ENCODE peak calls at places on chromosome 18, in seven cellular contexts. L is left ventricle myocardium inferior, N is sigmoid colon, V is body of pancreas, W is tibial artery, F is upper lobe of right lung, I is adipocyte. K is an unnamed sample. For H3K4me1, the result is how much of the 10 kb centered on the place peaks cover.

GRCh38 chr18:13625355-13625754 is 101.0 kb downstream of the FAM210A start:
- DNase-seq in L (no peak), N (no peak), V (no peak), W (no peak), F (no peak), I (no peak), K (peak)

GRCh38 chr18:31610841-31611240 is 19.2 kb downstream of the TTR start:
- DNase-seq in L (no peak), N (no peak), V (peak), W (no peak), F (no peak), I (no peak), K (no peak)

GRCh38 chr18:79070486-79070885 is 1.3 kb downstream of the ATP9B start:
- DNase-seq in L (no peak), N (no peak), V (no peak), W (no peak), F (no peak), I (no peak), K (no peak)

GRCh38 chr18:78506031-78506461 is 473.6 kb upstream of the SALL3 start:
- DNase-seq in L (no peak), N (peak), V (no peak), W (no peak), F (no peak), I (no peak), K (no peak)

GRCh38 chr18:59517446-59518171 is 158.5 kb upstream of the LMAN1 start:
- DNase-seq in L (no peak), N (no peak), V (no peak), W (no peak), F (no peak), I (peak), K (no peak)

GRCh38 chr18:79797518-79798345 is at the start of gene KCNG2:
- DNase-seq in L (no peak), N (peak), V (no peak), W (no peak), F (peak), I (peak), K (no peak)

GRCh38 chr18:36153203-36153602 is 23.5 kb downstream of the ELP2 start:
- DNase-seq in L (no peak), N (no peak), V (peak), W (no peak), F (no peak), I (peak), K (no peak)

GRCh38 chr18:64886995-64887394 is 738.1 kb upstream of the LINC00305 start:
- DNase-seq in L (no peak), N (no peak), V (no peak), W (no peak), F (no peak), I (no peak), K (no peak)

GRCh38 chr18:41982942-41983660 is 28.1 kb downstream of the PIK3C3 start:
- DNase-seq in L (no peak), N (no peak), V (no peak), W (no peak), F (no peak), I (no peak), K (no peak)

GRCh38 chr18:51132256-51132935 is 65.1 kb downstream of the MEX3C start:
- DNase-seq in L (no peak), N (no peak), V (no peak), W (no peak), F (no peak), I (no peak), K (no peak)

GRCh38 chr18:12391487-12392136 is 14.6 kb upstream of the AFG3L2 start:
- DNase-seq in L (no peak), N (peak), V (peak), W (peak), F (peak), I (peak), K (no peak)

GRCh38 chr18:45517181-45517741 is 98.0 kb upstream of the SLC14A2 start:
- DNase-seq in L (peak), N (peak), V (peak), W (peak), F (no peak), I (peak), K (no peak)

GRCh38 chr18:46422552-46423055 is 234.4 kb downstream of the LOXHD1 start:
- DNase-seq in L (no peak), N (no peak), V (no peak), W (no peak), F (no peak), I (no peak), K (peak)

GRCh38 chr18:2967820-2968219 is 45.1 kb downstream of the LPIN2 start:
- DNase-seq in L (no peak), N (no peak), V (no peak), W (no peak), F (no peak), I (no peak), K (no peak)

GRCh38 chr18:3248670-3249359 is 1.2 kb downstream of the MYL12A start:
- DNase-seq in L (no peak), N (no peak), V (peak), W (no peak), F (no peak), I (peak), K (no peak)

GRCh38 chr18:64164883-64165282 is 16.0 kb upstream of the LINC00305 start:
- DNase-seq in L (no peak), N (no peak), V (no peak), W (no peak), F (no peak), I (no peak), K (no peak)

GRCh38 chr18:32257073-32257780 is 67.4 kb downstream of the MEP1B start:
- DNase-seq in L (no peak), N (no peak), V (no peak), W (no peak), F (no peak), I (no peak), K (no peak)

GRCh38 chr18:62183578-62184195 is 3.2 kb downstream of the PIGN start:
- DNase-seq in L (no peak), N (no peak), V (peak), W (no peak), F (no peak), I (peak), K (no peak)

GRCh38 chr18:58970943-58971799 is 106.5 kb downstream of the ZNF532 start:
- DNase-seq in L (no peak), N (no peak), V (no peak), W (no peak), F (no peak), I (no peak), K (no peak)

GRCh38 chr18:55477537-55478300 is 110.3 kb downstream of the TCF4 start:
- DNase-seq in L (no peak), N (no peak), V (peak), W (no peak), F (no peak), I (no peak), K (no peak)

GRCh38 chr18:7020995-7021777 is 96.4 kb downstream of the LAMA1 start:
- DNase-seq in L (no peak), N (no peak), V (no peak), W (no peak), F (no peak), I (peak), K (no peak)

GRCh38 chr18:50111398-50111797 is 83.5 kb downstream of the MYO5B start:
- DNase-seq in L (no peak), N (no peak), V (no peak), W (no peak), F (no peak), I (no peak), K (no peak)

GRCh38 chr18:31138709-31139108 is 23.9 kb downstream of the DSC1 start:
- DNase-seq in L (no peak), N (no peak), V (no peak), W (no peak), F (no peak), I (no peak), K (no peak)

GRCh38 chr18:65990944-65991708 is 240.3 kb downstream of the CDH7 start:
- DNase-seq in L (no peak), N (no peak), V (no peak), W (no peak), F (no peak), I (no peak), K (no peak)

GRCh38 chr18:55003695-55004094 is 44.4 kb upstream of the CCDC68 start:
- DNase-seq in L (no peak), N (no peak), V (no peak), W (no peak), F (no peak), I (peak), K (no peak)

GRCh38 chr18:72830109-72830508 is 37.7 kb downstream of the NETO1 start:
- DNase-seq in L (peak), N (no peak), V (no peak), W (no peak), F (no peak), I (peak), K (no peak)

GRCh38 chr18:13245481-13246000 is 27.0 kb downstream of the LDLRAD4 start:
- DNase-seq in L (no peak), N (no peak), V (no peak), W (no peak), F (peak), I (no peak), K (no peak)

GRCh38 chr18:5122270-5122669 is 74.8 kb downstream of the AKAIN1 start:
- DNase-seq in L (no peak), N (no peak), V (no peak), W (no peak), F (no peak), I (no peak), K (no peak)

GRCh38 chr18:13913205-13913604 is 2.1 kb downstream of the MC2R start:
- DNase-seq in L (no peak), N (no peak), V (no peak), W (no peak), F (no peak), I (no peak), K (peak)

GRCh38 chr18:70414315-70414714 is 125.5 kb downstream of the SOCS6 start:
- DNase-seq in L (no peak), N (no peak), V (no peak), W (no peak), F (no peak), I (no peak), K (no peak)

GRCh38 chr18:63741769-63742168 is 33.4 kb upstream of the SERPINB7 start:
- DNase-seq in L (no peak), N (no peak), V (no peak), W (no peak), F (no peak), I (peak), K (no peak)

GRCh38 chr18:23191952-23192662 is 56.8 kb downstream of the CABLES1 start:
- DNase-seq in L (peak), N (peak), V (peak), W (no peak), F (no peak), I (peak), K (no peak)

GRCh38 chr18:25832008-25832604 is 258.3 kb downstream of the SS18 start:
- DNase-seq in L (peak), N (no peak), V (peak), W (no peak), F (peak), I (peak), K (no peak)

GRCh38 chr18:73283788-73284187 is 416.0 kb upstream of the NETO1 start:
- DNase-seq in L (no peak), N (no peak), V (no peak), W (no peak), F (no peak), I (no peak), K (no peak)

GRCh38 chr18:13500227-13500865 is 226.0 kb downstream of the FAM210A start:
- DNase-seq in L (peak), N (no peak), V (no peak), W (peak), F (no peak), I (peak), K (no peak)

GRCh38 chr18:57353940-57354461 is 1.6 kb downstream of the ST8SIA3 start:
- DNase-seq in L (peak), N (no peak), V (peak), W (no peak), F (no peak), I (peak), K (no peak)

GRCh38 chr18:68041327-68041726 is 524.8 kb upstream of the DSEL start:
- DNase-seq in L (no peak), N (no peak), V (no peak), W (no peak), F (no peak), I (no peak), K (no peak)

GRCh38 chr18:35005963-35006577 is 35.1 kb upstream of the MAPRE2 start:
- DNase-seq in L (no peak), N (no peak), V (peak), W (no peak), F (no peak), I (peak), K (no peak)

GRCh38 chr18:47149457-47150028 is 757 bp downstream of the HDHD2 start:
- DNase-seq in L (no peak), N (no peak), V (no peak), W (no peak), F (no peak), I (no peak), K (no peak)

DNA sequence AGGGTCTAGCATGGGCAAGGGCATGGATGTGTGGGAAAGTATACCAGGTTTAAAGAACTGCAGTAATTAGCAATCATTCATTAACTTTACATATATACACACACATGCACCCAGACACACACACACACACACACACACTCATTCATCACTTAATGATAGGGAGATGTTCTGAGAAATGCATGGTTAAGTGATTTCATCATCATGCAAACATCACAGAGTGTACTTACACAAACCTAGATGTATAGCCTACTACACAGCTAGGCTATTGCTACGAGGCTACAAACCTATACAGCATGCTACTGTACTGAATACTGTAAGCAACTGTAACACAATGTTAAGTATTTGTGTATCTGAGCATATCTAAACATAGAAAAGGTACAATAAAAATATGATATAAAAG is 83.6 kb downstream of the COLEC12 start:
- DNase-seq in L (no peak), N (no peak), V (no peak), W (no peak), F (no peak), I (no peak), K (no peak)
- H3K4me1 ChIP-seq in L (under half), N (under half), V (under half), W (under half), F (under half), I (under half), K (under half)

DNA sequence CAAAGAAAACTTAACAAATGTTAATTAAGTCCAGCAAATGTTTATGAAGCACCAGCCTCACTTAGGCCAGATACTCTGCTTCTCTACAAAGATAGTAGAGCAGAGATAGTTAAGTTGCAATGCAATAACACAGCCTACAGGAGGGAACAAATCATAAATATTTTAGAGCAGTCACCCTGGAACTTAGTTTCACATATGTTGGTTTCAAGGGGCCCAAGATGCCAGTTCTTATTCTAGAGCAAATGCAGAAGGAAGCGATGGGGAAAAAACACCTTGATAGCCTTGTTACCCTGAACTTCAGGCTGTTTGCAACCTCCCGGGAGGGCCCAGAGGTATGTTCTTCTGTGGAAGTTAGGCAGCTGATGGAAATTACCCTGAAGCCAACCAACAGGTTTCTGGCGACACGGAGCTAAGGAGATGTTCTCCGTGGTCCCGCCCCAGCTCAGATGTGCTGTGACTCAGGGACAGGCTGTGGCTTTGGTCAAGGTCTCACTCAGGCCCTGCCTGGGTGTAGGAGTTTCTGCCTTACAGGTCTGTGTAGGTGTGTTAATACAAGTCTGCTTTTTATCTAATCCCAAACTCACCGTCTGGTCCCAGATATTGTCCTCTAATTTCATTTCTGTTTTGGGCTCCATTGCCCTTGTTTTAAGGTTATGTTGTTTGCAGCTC is 3.8 kb downstream of the CTIF start:
- DNase-seq in L (no peak), N (no peak), V (peak), W (no peak), F (no peak), I (peak), K (peak)
- H3K4me1 ChIP-seq in L (half or more), N (half or more), V (under half), W (under half), F (under half), I (half or more), K (half or more)

DNA sequence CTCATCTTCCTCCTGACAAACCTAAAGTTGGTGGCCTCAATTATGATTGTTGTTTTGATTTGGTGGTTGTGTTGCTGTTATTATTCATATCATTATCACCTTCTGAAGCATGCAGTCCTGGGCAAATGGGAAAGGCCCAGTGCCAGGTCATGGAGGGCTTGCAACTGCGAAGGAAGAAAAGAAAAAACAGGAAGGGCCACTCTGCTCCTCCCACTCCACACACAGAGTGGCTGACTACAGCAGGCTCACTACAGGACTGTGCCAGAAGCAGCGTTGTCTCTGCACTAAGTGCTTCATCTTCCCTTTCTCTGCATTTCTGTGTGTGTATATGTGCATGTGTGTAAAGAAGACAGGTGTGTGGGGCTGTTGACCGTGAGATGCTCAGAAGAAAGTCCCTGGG is 231.9 kb downstream of the ANKRD30B start:
- DNase-seq in L (no peak), N (no peak), V (no peak), W (no peak), F (no peak), I (no peak), K (no peak)
- H3K4me1 ChIP-seq in L (under half), N (under half), V (under half), W (under half), F (under half), I (under half), K (under half)

DNA sequence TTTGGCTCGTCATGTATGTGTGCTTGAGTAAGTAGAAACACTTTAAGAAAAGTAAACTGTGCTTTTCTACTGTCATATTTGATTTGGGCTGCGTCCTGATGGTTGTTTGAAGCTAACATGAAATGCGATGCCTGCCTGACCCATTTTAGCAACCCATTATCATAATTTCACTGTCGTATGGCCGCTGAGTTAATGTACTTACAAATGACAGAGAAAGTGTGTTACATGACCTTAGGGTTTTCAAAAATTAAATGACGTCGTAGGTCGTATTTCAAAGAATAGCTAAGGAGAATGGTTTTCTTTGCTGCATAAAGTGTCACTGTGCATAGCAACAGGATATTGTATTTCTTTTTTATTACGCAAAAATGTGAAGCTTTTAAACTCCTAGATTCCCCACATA is 54.7 kb downstream of the TSHZ1 start:
- DNase-seq in L (no peak), N (no peak), V (no peak), W (no peak), F (no peak), I (no peak), K (no peak)
- H3K4me1 ChIP-seq in L (half or more), N (under half), V (under half), W (under half), F (under half), I (under half), K (under half)

DNA sequence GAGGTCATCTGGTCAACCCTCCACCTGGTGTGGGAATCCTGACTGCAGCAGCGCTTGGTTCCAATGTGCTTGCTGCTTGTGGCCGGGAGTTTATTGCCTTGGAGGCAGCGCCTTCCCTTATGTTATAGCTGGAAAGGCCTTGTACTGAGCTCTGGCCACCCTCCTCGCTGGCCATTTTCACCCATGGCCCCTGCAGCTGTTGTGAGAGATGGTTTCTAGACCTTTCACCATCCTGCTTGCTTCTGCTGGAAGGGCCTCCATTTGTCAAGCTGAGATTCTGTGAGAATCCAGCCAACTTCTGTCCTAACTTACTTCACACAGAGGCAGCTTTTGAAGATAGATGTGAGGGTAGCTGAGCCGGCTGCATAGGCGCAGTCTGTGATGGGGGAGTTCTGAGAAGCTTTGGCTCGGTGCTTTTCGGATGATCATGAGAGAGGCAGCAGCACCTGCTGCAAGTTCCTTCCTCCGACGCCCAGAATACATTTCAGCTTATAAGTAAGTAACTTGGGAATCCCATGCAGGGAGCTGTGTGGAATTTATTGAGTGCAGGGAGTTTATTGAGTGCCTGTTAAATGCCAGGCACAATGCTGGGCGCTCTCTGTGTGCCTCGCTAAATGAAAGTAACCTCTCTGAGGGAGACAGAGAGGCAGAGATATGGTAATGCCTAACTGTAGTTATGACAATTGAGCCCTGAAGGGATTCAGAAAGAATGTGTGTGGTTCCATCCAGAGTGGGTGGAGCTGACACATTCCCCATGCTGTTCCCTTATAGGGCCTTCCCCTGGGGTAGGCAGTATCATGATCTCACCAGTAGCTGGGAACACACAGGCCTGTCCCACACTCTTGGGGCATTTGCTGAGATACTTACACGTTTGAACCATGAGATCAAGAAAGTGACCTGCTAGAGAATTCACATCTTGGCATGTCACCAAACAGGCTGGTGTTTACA is 8.9 kb downstream of the CTIF start:
- DNase-seq in L (peak), N (no peak), V (no peak), W (peak), F (no peak), I (peak), K (no peak)
- H3K4me1 ChIP-seq in L (half or more), N (half or more), V (under half), W (under half), F (under half), I (half or more), K (half or more)